ENCODE peak calls at places on chromosomes 13 and 19, in ten cellular contexts. N is ascending aorta, F is HFFc6, A is astrocyte, E is fibroblast of lung, C is tibial nerve, Y is Peyer's patch, B is nephron progenitor cell, K is body of pancreas, L is fibroblast of the aortic adventitia. H is an unnamed sample.

GRCh38 chr13:43114504-43114903 is 91.1 kb downstream of the DNAJC15 start:
- DNase-seq in A (no peak), Y (no peak), C (no peak), E (no peak), N (no peak), F (no peak), K (no peak), L (no peak), B (no peak), H (no peak)

GRCh38 chr13:90690458-90691063 is 656.9 kb upstream of the MIR17HG start:
- DNase-seq in L (peak), E (peak), Y (no peak), C (no peak), A (peak), K (peak), F (peak), N (no peak), B (no peak), H (no peak)

GRCh38 chr19:35332817-35333216 is 3.8 kb downstream of the CD22 start:
- DNase-seq in B (no peak), Y (peak), E (no peak), F (no peak), N (no peak), C (no peak), A (no peak), K (no peak), L (no peak), H (no peak)

GRCh38 chr13:59823495-59823894 is 340.2 kb downstream of the DIAPH3 start:
- DNase-seq in Y (no peak), B (no peak), F (peak), A (peak), K (no peak), E (peak), N (no peak), C (no peak), L (peak), H (no peak)

GRCh38 chr13:113401452-113402415 is 37.8 kb upstream of the GRTP1 start:
- DNase-seq in N (peak), E (no peak), K (no peak), Y (no peak), F (no peak), L (no peak), A (no peak), C (no peak), B (no peak), H (no peak)

GRCh38 chr13:89205856-89206255 is 1534.7 kb downstream of the SLITRK5 start:
- DNase-seq in F (no peak), Y (no peak), B (no peak), N (no peak), L (no peak), K (no peak), E (no peak), C (no peak), A (no peak), H (no peak)

GRCh38 chr13:30141773-30142501 is 165.4 kb downstream of the KATNAL1 start:
- DNase-seq in L (no peak), N (no peak), C (no peak), E (no peak), Y (no peak), B (no peak), A (no peak), K (no peak), F (no peak), H (no peak)

GRCh38 chr19:6723108-6723618 is 2.7 kb upstream of the C3 start:
- DNase-seq in E (peak), B (no peak), K (peak), Y (no peak), L (peak), N (no peak), C (no peak), F (no peak), A (peak), H (no peak)

GRCh38 chr19:31408460-31409124 is 59.4 kb upstream of the TSHZ3 start:
- DNase-seq in N (no peak), C (no peak), L (peak), F (peak), A (peak), K (peak), E (peak), Y (no peak), B (no peak), H (no peak)

GRCh38 chr19:55319786-55320185 is 5.4 kb downstream of the TMEM150B start:
- DNase-seq in K (peak), A (no peak), L (peak), N (no peak), E (peak), B (peak), C (no peak), F (no peak), Y (no peak), H (no peak)

GRCh38 chr19:51784922-51785690 is 9.9 kb upstream of the FPR3 start:
- DNase-seq in E (peak), F (peak), L (peak), K (peak), N (peak), B (no peak), C (no peak), A (peak), Y (no peak), H (no peak)

GRCh38 chr19:57566396-57567256 is 7.0 kb upstream of the ZNF550 start:
- DNase-seq in N (no peak), F (no peak), L (peak), C (no peak), E (peak), B (no peak), Y (no peak), K (no peak), A (peak), H (no peak)

GRCh38 chr13:33272531-33273124 is 12.9 kb downstream of the STARD13 start:
- DNase-seq in L (no peak), B (no peak), F (no peak), K (peak), N (no peak), E (peak), C (no peak), Y (no peak), A (no peak), H (no peak)

GRCh38 chr13:101714195-101714594 is 261.7 kb downstream of the ITGBL1 start:
- DNase-seq in C (no peak), N (no peak), B (no peak), K (no peak), Y (no peak), F (no peak), A (no peak), L (no peak), E (no peak), H (no peak)

GRCh38 chr13:91133941-91134772 is 213.3 kb upstream of the MIR17HG start:
- DNase-seq in N (no peak), F (peak), Y (no peak), E (peak), C (no peak), L (peak), K (peak), B (peak), A (peak), H (no peak)

GRCh38 chr19:41575998-41576397 is at the start of gene CEACAM21:
- DNase-seq in A (no peak), B (no peak), F (no peak), L (no peak), K (peak), N (no peak), Y (peak), E (no peak), C (no peak), H (no peak)

DNA sequence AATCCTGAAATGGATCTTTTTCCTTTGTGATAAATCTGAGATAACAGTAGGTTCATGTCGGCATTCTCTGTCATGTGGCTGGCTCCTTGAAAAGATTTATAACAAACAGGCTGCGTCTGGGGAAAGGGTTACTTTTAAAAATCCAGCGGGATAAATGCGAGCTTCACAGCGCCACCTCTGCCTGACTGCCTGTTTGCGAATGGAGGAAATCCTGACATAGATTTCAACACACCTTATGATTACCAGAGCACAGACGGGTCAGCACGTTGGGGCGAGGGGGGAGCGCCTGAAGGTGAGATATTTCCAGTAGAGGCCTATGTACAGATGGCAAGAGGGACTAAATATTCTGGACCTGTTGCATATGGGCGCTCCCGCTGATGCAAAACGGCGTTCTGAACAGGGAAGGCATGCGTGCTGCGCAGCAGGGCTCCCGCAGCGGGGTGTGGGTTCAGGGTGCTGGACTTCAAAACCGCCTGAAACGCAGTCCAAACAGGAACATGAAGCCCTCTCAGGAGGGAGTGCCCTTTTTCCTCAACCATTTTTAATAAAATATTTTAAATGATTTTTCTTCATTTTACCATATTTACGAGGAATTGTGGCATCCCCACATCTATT is 445.3 kb upstream of the SGCG start:
- DNase-seq in Y (no peak), C (no peak), E (no peak), B (no peak), F (no peak), N (no peak), L (no peak), K (no peak), A (no peak), H (no peak)
- TF ChIP-seq CTCF in Y (no peak), C (no peak), E (no peak), B (no peak), F (no peak), N (no peak), L (no peak), K (no peak), A (no peak), H (no peak)

GRCh38 chr13:63455938-63456337 is 2040.3 kb upstream of the PCDH20 start:
- DNase-seq in K (no peak), Y (no peak), C (no peak), B (no peak), L (no peak), N (no peak), A (no peak), E (no peak), F (no peak), H (no peak)
- TF ChIP-seq CTCF in K (peak), Y (no peak), C (no peak), B (no peak), L (no peak), N (no peak), A (peak), E (no peak), F (peak), H (peak)

GRCh38 chr19:4343056-4343844 is at the start of gene MPND:
- DNase-seq in B (peak), Y (peak), E (peak), C (peak), N (peak), K (peak), A (peak), F (peak), L (peak), H (peak)
- TF ChIP-seq CTCF in B (peak), Y (no peak), E (peak), C (no peak), N (peak), K (peak), A (peak), F (peak), L (peak), H (peak)

DNA sequence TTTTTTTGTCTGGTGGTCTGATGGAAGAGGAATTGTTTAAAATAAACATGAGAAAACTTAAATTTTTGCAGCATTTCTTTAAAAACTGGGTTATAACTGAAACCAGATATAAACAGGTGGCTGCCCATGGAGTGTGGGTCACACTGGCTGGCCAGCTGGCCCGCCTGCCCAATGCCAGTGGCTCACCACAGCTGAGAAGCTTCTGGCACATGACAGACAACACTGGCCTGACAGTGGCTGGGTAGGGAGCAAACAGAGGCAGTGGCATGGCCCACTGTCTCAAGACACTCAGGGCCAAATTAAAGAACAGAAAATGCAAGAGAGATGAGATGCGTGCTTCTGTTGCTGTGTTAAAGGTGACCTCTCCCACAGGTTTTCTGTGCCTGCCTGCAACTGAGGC is 3.1 kb upstream of the SLC35E1 start:
- DNase-seq in B (no peak), C (no peak), E (no peak), F (no peak), K (no peak), L (no peak), A (no peak), N (no peak), Y (no peak), H (no peak)
- TF ChIP-seq CTCF in B (no peak), C (no peak), E (no peak), F (no peak), K (no peak), L (no peak), A (no peak), N (no peak), Y (no peak), H (no peak)

GRCh38 chr19:3344608-3345598 is 21.5 kb upstream of the NFIC start:
- DNase-seq in F (no peak), Y (no peak), L (no peak), B (no peak), E (no peak), K (no peak), C (no peak), N (no peak), A (no peak), H (no peak)

GRCh38 chr19:3346677-3347353 is 19.6 kb upstream of the NFIC start:
- DNase-seq in N (peak), L (peak), B (no peak), Y (no peak), E (peak), A (no peak), K (peak), F (peak), C (peak), H (peak)

GRCh38 chr19:3345850-3346460 is 20.4 kb upstream of the NFIC start:
- DNase-seq in L (no peak), F (no peak), E (no peak), N (no peak), K (no peak), A (no peak), Y (no peak), B (no peak), C (no peak), H (no peak)

GRCh38 chr19:3342246-3342645 is 24.1 kb upstream of the NFIC start:
- DNase-seq in C (no peak), F (no peak), B (no peak), L (no peak), K (no peak), Y (no peak), A (no peak), E (no peak), N (no peak), H (no peak)

DNA sequence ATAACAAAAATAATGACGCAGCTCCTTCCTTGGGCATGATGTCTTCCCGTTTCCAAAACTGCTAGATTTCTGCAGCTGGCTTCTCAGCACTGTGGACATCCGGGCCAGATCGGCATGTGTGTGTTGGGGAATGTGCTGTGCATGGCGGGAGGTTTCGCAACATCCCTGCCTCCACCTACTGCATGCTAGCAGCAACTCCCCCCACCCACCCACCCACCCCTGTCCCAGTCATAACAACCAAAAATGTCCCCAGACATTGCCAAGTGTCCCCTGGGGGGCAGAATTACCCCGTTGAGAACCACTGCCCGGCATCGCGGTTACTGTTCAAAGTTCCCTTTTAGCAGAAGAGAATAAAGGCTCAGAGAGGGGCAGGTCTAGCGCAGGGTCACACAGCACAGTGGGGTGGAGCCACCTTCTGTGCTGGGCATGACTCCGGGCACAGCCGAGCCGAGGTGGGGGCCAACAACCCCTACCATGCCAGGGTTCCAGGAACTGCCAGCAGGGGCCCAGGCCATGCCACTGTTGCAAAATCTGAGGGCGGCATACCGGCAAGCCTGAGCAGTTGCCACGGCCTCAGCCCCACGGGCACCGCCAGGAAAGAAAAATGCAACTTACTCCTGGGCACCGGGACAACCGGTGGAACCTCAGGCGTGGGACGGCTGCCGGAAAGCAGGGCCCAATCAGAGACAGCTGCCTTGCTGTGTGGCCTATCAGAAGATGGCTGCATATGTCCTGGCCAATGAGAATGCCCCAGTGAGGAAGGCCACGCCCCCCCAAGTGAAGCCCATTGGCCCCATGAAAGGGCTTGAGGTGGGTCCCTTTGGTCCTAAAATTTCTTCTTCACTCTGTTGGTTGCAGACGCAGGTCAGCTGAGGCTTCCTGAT is 22.5 kb upstream of the NFIC start:
- DNase-seq in B (no peak), L (peak), A (peak), N (peak), C (peak), E (peak), K (peak), Y (peak), F (peak), H (no peak)
- TF ChIP-seq CTCF in B (no peak), L (no peak), A (no peak), N (no peak), C (peak), E (no peak), K (peak), Y (no peak), F (peak), H (no peak)

H was measured in osteocyte.